ENCODE peak calls at places on chromosomes 13 and 19, in nine cellular contexts. R is upper lobe of right lung, D is small intestine, H is transverse colon, I is cardiac muscle cell, J is GM23248, C is HCT116, T is neural progenitor cell, O is neuronal stem cell. Z is an unnamed sample.

GRCh38 chr13:21670006-21670882 is 629 bp upstream of the FGF9 start:
- DNase-seq in O (peak; percentile 72), D (peak; percentile 42), T (peak; percentile 87), C (no peak), I (peak; percentile 83), H (peak; percentile 66), R (peak; percentile 78), J (peak; percentile 67), Z (no peak)

GRCh38 chr19:29479941-29480340 is 45.9 kb upstream of the VSTM2B start:
- DNase-seq in R (no peak), O (no peak), C (no peak), J (no peak), H (no peak), I (no peak), D (no peak), T (no peak), Z (no peak)

GRCh38 chr13:26523007-26523406 is 34.5 kb upstream of the WASF3 start:
- DNase-seq in J (no peak), T (no peak), H (no peak), O (no peak), C (no peak), R (no peak), I (no peak), D (no peak), Z (no peak)

GRCh38 chr19:54190942-54191670 is at the start of gene TSEN34:
- DNase-seq in R (peak; percentile 95), T (peak; percentile 92), O (peak; percentile 92), J (peak; percentile 90), D (no peak), C (peak; percentile 59), H (peak; percentile 90), I (peak; percentile 93), Z (peak; percentile 88)

GRCh38 chr19:51331193-51331592 is 10.7 kb downstream of the VSIG10L start:
- DNase-seq in J (no peak), O (no peak), C (no peak), I (no peak), T (no peak), D (no peak), H (no peak), R (no peak), Z (no peak)

GRCh38 chr19:40461669-40462221 is 3.8 kb downstream of the BLVRB start:
- DNase-seq in O (no peak), J (no peak), C (no peak), H (peak; percentile 43), R (peak; percentile 75), T (no peak), I (no peak), D (peak; percentile 69), Z (peak; percentile 54)

GRCh38 chr19:2869618-2870017 is 2.5 kb downstream of the ZNF556 start:
- DNase-seq in O (no peak), H (no peak), D (no peak), C (no peak), T (no peak), I (no peak), R (no peak), J (no peak), Z (no peak)

GRCh38 chr19:9863759-9864158 is 28.6 kb downstream of the PIN1 start:
- DNase-seq in J (no peak), H (no peak), O (no peak), C (no peak), I (no peak), R (no peak), D (no peak), T (no peak), Z (no peak)

GRCh38 chr19:48006762-48007161 is 12.3 kb downstream of the ELSPBP1 start:
- DNase-seq in D (no peak), O (no peak), T (no peak), C (peak; percentile 32), J (peak; percentile 4), H (no peak), R (no peak), I (no peak), Z (no peak)

GRCh38 chr13:95246292-95247082 is 54.8 kb downstream of the ABCC4 start:
- DNase-seq in D (peak; percentile 62), J (no peak), C (no peak), T (no peak), H (no peak), R (no peak), O (no peak), I (no peak), Z (peak; percentile 77)

GRCh38 chr19:35716735-35716984 is 1.1 kb upstream of the KMT2B start:
- DNase-seq in H (no peak), T (peak; percentile 97), I (no peak), D (no peak), O (no peak), C (no peak), J (no peak), R (no peak), Z (no peak)

GRCh38 chr13:66563076-66563475 is 667.1 kb downstream of the PCDH9 start:
- DNase-seq in O (no peak), R (no peak), I (no peak), H (no peak), D (no peak), C (no peak), T (no peak), J (no peak), Z (no peak)

GRCh38 chr13:49436890-49437289 is 7.0 kb downstream of the CAB39L start:
- DNase-seq in R (no peak), J (peak; percentile 76), C (no peak), I (peak; percentile 8), T (no peak), D (peak; percentile 8), O (no peak), H (no peak), Z (peak; percentile 11)

GRCh38 chr13:41294914-41295313 is 16.2 kb upstream of the NAA16 start:
- DNase-seq in T (no peak), R (no peak), J (no peak), D (no peak), C (no peak), I (no peak), H (no peak), O (no peak), Z (no peak)

GRCh38 chr13:41289463-41289881 is 21.6 kb upstream of the NAA16 start:
- DNase-seq in D (no peak), C (no peak), O (no peak), I (no peak), R (no peak), H (no peak), T (no peak), J (no peak), Z (no peak)

GRCh38 chr13:41295973-41296372 is 15.1 kb upstream of the NAA16 start:
- DNase-seq in R (no peak), T (no peak), C (no peak), I (no peak), J (no peak), O (no peak), D (no peak), H (no peak), Z (no peak)

GRCh38 chr13:41293272-41293671 is 17.8 kb upstream of the NAA16 start:
- DNase-seq in R (no peak), C (no peak), I (no peak), D (no peak), O (no peak), T (no peak), J (no peak), H (no peak), Z (no peak)

DNA sequence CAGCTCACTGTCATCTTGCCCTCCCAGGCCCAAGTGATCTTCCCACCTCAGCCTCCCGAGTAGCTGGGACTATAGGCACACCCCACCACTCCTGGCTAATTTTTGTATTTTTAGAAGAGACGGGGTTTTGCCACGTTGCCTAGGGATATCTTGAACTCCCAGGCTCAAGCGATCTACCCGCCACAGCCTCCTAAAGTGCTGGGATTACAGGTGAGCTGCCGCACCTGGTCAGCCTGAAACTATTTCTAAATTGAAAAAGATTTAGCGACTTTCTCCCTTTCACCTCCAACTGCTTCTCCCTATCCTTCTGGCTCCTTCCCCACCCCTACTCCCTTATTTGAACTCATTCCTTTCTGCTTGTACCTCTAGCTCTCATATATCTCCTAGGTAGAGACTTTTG is 19.8 kb upstream of the NAA16 start:
- DNase-seq in O (no peak), H (no peak), I (no peak), C (no peak), T (no peak), D (no peak), J (no peak), R (no peak), Z (no peak)
- H3K4me3 ChIP-seq in O (no peak overlapping the region), H (no peak overlapping the region), I (no peak overlapping the region), C (no peak overlapping the region), T (no peak overlapping the region), D (no peak overlapping the region), J (no peak overlapping the region), R (no peak overlapping the region), Z (no peak overlapping the region)

GRCh38 chr19:23470873-23471555 is 75.7 kb upstream of the ZNF91 start:
- DNase-seq in C (no peak), T (no peak), O (no peak), R (no peak), D (no peak), J (no peak), H (peak; percentile 34), I (no peak), Z (no peak)
- H3K4me3 ChIP-seq in C (no peak overlapping the region), T (no peak overlapping the region), O (no peak overlapping the region), R (no peak overlapping the region), D (no peak overlapping the region), J (no peak overlapping the region), H (no peak overlapping the region), I (no peak overlapping the region), Z (no peak overlapping the region)

GRCh38 chr13:41018583-41018909 is 570 bp downstream of the ELF1 start:
- DNase-seq in I (no peak), D (no peak), O (no peak), C (no peak), H (no peak), T (no peak), J (no peak), R (no peak), Z (no peak)
- H3K4me3 ChIP-seq in I (no peak overlapping the region), D (no peak overlapping the region), O (no peak overlapping the region), C (peak overlapping the region; percentile 63), H (peak overlapping the region; percentile 9), T (no peak overlapping the region), J (peak overlapping the region; percentile 51), R (peak overlapping the region; percentile 47), Z (peak overlapping the region; percentile 20)

DNA sequence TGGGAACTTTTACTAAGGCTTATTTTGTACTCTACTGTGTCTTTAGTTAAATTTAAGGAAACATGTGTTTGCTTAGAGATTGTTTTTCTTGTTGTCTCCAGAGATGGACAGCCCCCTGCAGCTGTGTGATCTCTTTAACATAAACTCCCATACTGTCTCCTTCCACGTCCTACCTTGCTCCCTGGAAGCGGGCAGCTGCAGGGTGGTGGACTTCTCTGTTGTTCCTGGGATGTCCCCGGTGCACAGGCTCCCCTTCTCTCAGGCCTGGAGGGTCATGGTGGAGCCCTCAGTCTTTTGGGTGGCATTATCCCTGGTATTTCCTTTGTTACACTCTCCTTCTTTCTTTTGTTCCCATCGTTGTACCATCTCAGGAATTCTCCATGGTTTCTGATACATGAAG is 212.1 kb upstream of the SPRY2 start:
- DNase-seq in H (no peak), I (no peak), J (no peak), T (no peak), O (no peak), D (no peak), R (no peak), C (no peak), Z (no peak)
- H3K4me3 ChIP-seq in H (no peak overlapping the region), I (no peak overlapping the region), J (no peak overlapping the region), T (no peak overlapping the region), O (no peak overlapping the region), D (no peak overlapping the region), R (no peak overlapping the region), C (no peak overlapping the region), Z (no peak overlapping the region)